ENCODE peak calls at places on chromosomes 12 and 14, in eight cellular contexts. E is MM.1S; C is lower lobe of right lung; H is OCI-LY7; N is heart right ventricle; L is cardiac muscle cell; P is IMR-90; Z is effector memory CD4-positive, alpha-beta T cell. U is an unnamed sample.

GRCh38 chr14:102187583-102188001 is 47.9 kb downstream of the WDR20 start:
- DNase-seq in Z (no peak), N (no peak), H (no peak), E (no peak), C (no peak), L (no peak), P (no peak), U (no peak)

GRCh38 chr14:93103392-93104080 is 12.2 kb downstream of the ITPK1 start:
- DNase-seq in Z (peak; percentile 25), N (no peak), P (no peak), E (peak; percentile 74), H (peak; percentile 71), C (peak; percentile 81), L (no peak), U (peak; percentile 56)

GRCh38 chr14:100076133-100076532 is 10.9 kb downstream of the EVL start:
- DNase-seq in L (peak; percentile 25), H (no peak), Z (no peak), P (peak; percentile 40), C (peak; percentile 71), E (no peak), N (no peak), U (no peak)

GRCh38 chr12:60101715-60102114 is 505.9 kb downstream of the SLC16A7 start:
- DNase-seq in C (no peak), N (no peak), E (no peak), P (peak; percentile 52), L (no peak), Z (no peak), H (no peak), U (no peak)

GRCh38 chr14:20295067-20295466 is 10.7 kb downstream of the TTC5 start:
- DNase-seq in E (no peak), C (no peak), L (no peak), Z (no peak), H (peak; percentile 9), N (no peak), P (no peak), U (no peak)

GRCh38 chr12:58443981-58444371 is 476.3 kb downstream of the LRIG3 start:
- DNase-seq in E (no peak), N (no peak), Z (no peak), H (no peak), L (peak; percentile 62), P (peak; percentile 59), C (no peak), U (no peak)

GRCh38 chr12:31037921-31038320 is 35.7 kb upstream of the DDX11 start:
- DNase-seq in P (no peak), C (no peak), H (no peak), N (no peak), E (no peak), L (no peak), Z (no peak), U (no peak)

GRCh38 chr12:124861492-124861891 is 2.2 kb downstream of the SCARB1 start:
- DNase-seq in N (peak; percentile 71), P (no peak), E (no peak), L (peak; percentile 80), C (no peak), Z (no peak), H (no peak), U (no peak)

GRCh38 chr12:19712041-19712440 is 272.7 kb downstream of the AEBP2 start:
- DNase-seq in Z (no peak), L (peak; percentile 85), C (no peak), N (no peak), P (peak; percentile 94), H (no peak), E (no peak), U (no peak)

GRCh38 chr12:6383572-6384498 is at the start of gene LTBR:
- DNase-seq in P (peak; percentile 90), L (peak; percentile 99), Z (no peak), H (no peak), N (peak; percentile 98), C (peak; percentile 98), E (no peak), U (no peak)

DNA sequence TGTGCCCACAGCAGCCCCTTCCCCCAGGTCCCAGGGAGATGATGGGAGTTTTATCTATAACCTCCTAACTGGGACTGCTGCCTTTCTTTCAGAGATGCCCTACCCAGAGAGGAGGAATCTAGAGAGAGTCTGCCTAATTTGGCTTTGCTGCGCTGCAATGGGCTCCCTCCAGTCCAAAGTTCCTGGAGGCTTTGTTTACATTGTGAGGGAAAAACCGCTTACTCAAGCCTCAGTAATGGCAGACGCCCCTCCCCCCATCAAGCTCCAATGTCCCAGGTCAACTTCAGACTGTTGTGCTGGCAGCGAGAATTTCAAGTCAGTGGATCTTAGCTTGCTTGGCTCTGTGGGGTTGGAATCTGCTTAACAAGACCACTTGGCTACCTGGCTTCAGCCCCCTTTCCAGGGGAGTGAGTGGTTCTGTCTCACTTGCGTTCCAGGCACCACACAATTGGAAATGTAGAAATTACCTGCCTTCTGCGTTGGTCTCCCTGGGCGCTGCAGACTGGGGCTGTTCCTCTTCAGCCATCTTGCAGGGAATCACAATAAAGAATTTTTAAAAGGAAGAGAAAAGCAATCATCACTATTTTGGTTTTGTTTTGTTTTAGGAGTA is 262.5 kb downstream of the FOXG1 start:
- DNase-seq in L (peak; percentile 6), P (peak; percentile 50), H (no peak), E (no peak), Z (no peak), C (no peak), N (no peak), U (no peak)
- H3K9me3 ChIP-seq in L (no peaks in the 10 kb centered on the region), P (no peaks in the 10 kb centered on the region), H (no peaks in the 10 kb centered on the region), E (no peaks in the 10 kb centered on the region), Z (no peaks in the 10 kb centered on the region), C (peaks cover 8% of the 10 kb centered on the region), N (peaks cover 36% of the 10 kb centered on the region), U (peaks cover 3% of the 10 kb centered on the region)

DNA sequence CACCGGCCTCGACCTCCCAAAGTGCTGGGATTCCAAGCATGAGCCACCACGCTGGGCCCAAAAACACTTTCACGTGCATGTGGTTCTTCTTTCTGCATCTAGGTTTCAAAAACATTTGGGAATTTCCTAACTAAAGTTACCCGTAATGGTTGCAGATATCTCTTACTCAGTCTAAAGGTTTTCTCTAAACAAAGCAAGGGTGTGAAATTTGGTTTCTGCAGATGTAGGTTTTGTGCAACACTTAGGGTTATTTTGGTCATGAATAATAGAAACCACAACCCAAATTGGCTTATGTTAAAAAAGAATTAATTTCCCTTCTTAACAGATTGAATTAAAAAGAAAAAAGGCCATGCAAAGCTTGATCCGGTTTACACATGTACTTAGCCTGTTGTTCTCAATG is 491.4 kb upstream of the FLRT2 start:
- DNase-seq in H (no peak), E (no peak), P (no peak), C (no peak), Z (no peak), N (no peak), L (no peak), U (no peak)
- H3K9me3 ChIP-seq in H (no peaks in the 10 kb centered on the region), E (no peaks in the 10 kb centered on the region), P (peaks cover 1% of the 10 kb centered on the region), C (no peaks in the 10 kb centered on the region), Z (peaks cover 3% of the 10 kb centered on the region), N (no peaks in the 10 kb centered on the region), L (no peaks in the 10 kb centered on the region), U (no peaks in the 10 kb centered on the region)

GRCh38 chr12:111216387-111217159 is 152.3 kb downstream of the PHETA1 start:
- DNase-seq in C (no peak), N (no peak), L (no peak), Z (no peak), H (no peak), P (no peak), E (no peak), U (no peak)

GRCh38 chr12:111209779-111210178 is 159.1 kb downstream of the PHETA1 start:
- DNase-seq in N (no peak), E (no peak), C (no peak), Z (no peak), H (no peak), L (no peak), P (no peak), U (no peak)

GRCh38 chr12:111215891-111216290 is 153.0 kb downstream of the PHETA1 start:
- DNase-seq in E (no peak), P (no peak), N (no peak), Z (no peak), L (no peak), H (no peak), C (no peak), U (no peak)

GRCh38 chr12:111211910-111212757 is 156.8 kb downstream of the PHETA1 start:
- DNase-seq in L (no peak), P (no peak), E (peak; percentile 7), C (no peak), N (no peak), Z (no peak), H (peak; percentile 9), U (no peak)
- H3K9me3 ChIP-seq in L (no peaks in the 10 kb centered on the region), P (no peaks in the 10 kb centered on the region), E (no peaks in the 10 kb centered on the region), C (no peaks in the 10 kb centered on the region), N (no peaks in the 10 kb centered on the region), Z (no peaks in the 10 kb centered on the region), H (no peaks in the 10 kb centered on the region), U (no peaks in the 10 kb centered on the region)

DNA sequence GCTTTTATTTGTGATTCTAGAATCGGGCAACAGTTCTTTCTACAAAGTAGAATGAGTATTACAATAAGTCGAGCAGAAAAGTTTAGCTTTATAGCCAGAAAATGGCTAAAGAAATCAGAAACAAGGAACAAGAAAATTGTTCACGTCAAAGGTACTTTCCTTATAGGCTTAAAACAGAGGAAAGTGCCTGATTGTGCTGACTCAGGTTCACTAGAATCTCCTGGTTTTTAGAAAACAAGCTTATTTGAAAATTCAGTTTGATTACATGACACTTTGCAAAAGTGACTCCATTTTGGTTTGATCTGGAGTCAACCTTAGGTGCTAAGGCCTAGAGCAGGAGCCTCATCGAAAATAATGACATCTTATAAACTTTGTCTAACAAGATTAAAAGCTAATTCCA is 564.7 kb upstream of the FLRT2 start:
- DNase-seq in H (no peak), C (no peak), N (no peak), P (no peak), L (no peak), E (no peak), Z (no peak), U (no peak)
- H3K9me3 ChIP-seq in H (no peaks in the 10 kb centered on the region), C (no peaks in the 10 kb centered on the region), N (no peaks in the 10 kb centered on the region), P (no peaks in the 10 kb centered on the region), L (no peaks in the 10 kb centered on the region), E (no peaks in the 10 kb centered on the region), Z (no peaks in the 10 kb centered on the region), U (no peaks in the 10 kb centered on the region)

GRCh38 chr14:106808458-106808857 is 1282.1 kb downstream of the TMEM121 start:
- DNase-seq in E (no peak), C (no peak), Z (no peak), L (no peak), N (no peak), H (no peak), P (no peak), U (no peak)

GRCh38 chr14:106808907-106809306 is 1282.5 kb downstream of the TMEM121 start:
- DNase-seq in L (no peak), C (no peak), H (no peak), E (no peak), P (no peak), Z (no peak), N (no peak), U (no peak)

GRCh38 chr14:106811167-106811566 is 1284.8 kb downstream of the TMEM121 start:
- DNase-seq in E (no peak), C (no peak), Z (no peak), P (no peak), N (no peak), L (no peak), H (no peak), U (no peak)

GRCh38 chr14:106809615-106810014 is 1283.2 kb downstream of the TMEM121 start:
- DNase-seq in P (no peak), C (no peak), L (no peak), H (no peak), E (no peak), Z (no peak), N (no peak), U (no peak)

GRCh38 chr14:106807493-106807892 is 1281.1 kb downstream of the TMEM121 start:
- DNase-seq in P (no peak), Z (no peak), N (no peak), E (no peak), L (no peak), H (no peak), C (no peak), U (no peak)
- H3K9me3 ChIP-seq in P (peaks cover 19% of the 10 kb centered on the region), Z (no peaks in the 10 kb centered on the region), N (no peaks in the 10 kb centered on the region), E (no peaks in the 10 kb centered on the region), L (no peaks in the 10 kb centered on the region), H (no peaks in the 10 kb centered on the region), C (no peaks in the 10 kb centered on the region), U (no peaks in the 10 kb centered on the region)

U was measured in CD8-positive, alpha-beta memory T cell.